ENCODE peak calls at places on chromosomes 13 and 19, in nine cellular contexts. W is GM12865; U is astrocyte of the hippocampus; E is cardiac muscle cell; J is HS-5; P is nucleus accumbens; R is A549; Z is activated CD8-positive, alpha-beta memory T cell treated with anti-CD3 and anti-CD28 coated beads, Interleukin-2, amount 50 U/mL, for 4 hours; Q is activated T-cell treated with anti-CD3 and anti-CD28 coated beads for 1 hour. H is an unnamed sample.

GRCh38 chr19:14972676-14973075 is 7.0 kb downstream of the SLC1A6 start:
- DNase-seq in P (no peak), R (no peak), W (no peak), E (no peak), U (no peak), Q (no peak), Z (no peak), J (no peak), H (no peak)

GRCh38 chr13:20637811-20638210 is 65.7 kb upstream of the IL17D start:
- DNase-seq in E (no peak), Q (no peak), J (no peak), R (no peak), U (no peak), W (no peak), Z (no peak), P (peak), H (no peak)

GRCh38 chr13:77300176-77301141 is 26.4 kb downstream of the MYCBP2 start:
- DNase-seq in J (peak), E (no peak), U (peak), Z (no peak), R (peak), W (peak), P (no peak), Q (no peak), H (no peak)

GRCh38 chr13:105353654-105354053 is 1181.8 kb downstream of the EFNB2 start:
- DNase-seq in U (no peak), P (no peak), Q (no peak), W (no peak), J (no peak), R (no peak), Z (no peak), E (no peak), H (no peak)

GRCh38 chr13:107205318-107206112 is 637.6 kb upstream of the ARGLU1 start:
- DNase-seq in Z (peak), Q (peak), P (peak), J (no peak), U (peak), W (peak), E (peak), R (peak), H (peak)

GRCh38 chr19:30416375-30416774 is 44.2 kb downstream of the ZNF536 start:
- DNase-seq in Q (no peak), Z (no peak), E (no peak), W (no peak), J (no peak), U (no peak), R (no peak), P (no peak), H (no peak)

GRCh38 chr19:44809856-44810554 is 1.1 kb downstream of the BCAM start:
- DNase-seq in J (no peak), U (no peak), W (no peak), Q (no peak), P (no peak), R (no peak), E (no peak), Z (no peak), H (no peak)

GRCh38 chr19:31385744-31386143 is 36.5 kb upstream of the TSHZ3 start:
- DNase-seq in E (no peak), R (no peak), Q (no peak), U (no peak), P (no peak), W (no peak), Z (no peak), J (no peak), H (no peak)

H was measured in activated naive CD8-positive, alpha-beta T cell treated with anti-CD3 and anti-CD28 coated beads, Interleukin-2, amount 10 ng/mL, durations not matched to agents 7 days and 5 days.